ENCODE peak calls at places on chromosomes 12 and 14, in four cellular contexts. M is HepG2, O is GM12878, N is K562. X is an unnamed sample.

GRCh38 chr12:24069532-24070395 is 120.3 kb upstream of the SOX5 start:
- DNase-seq in O (no peak), M (peak; percentile 98), N (peak; percentile 53), X (no peak)

GRCh38 chr12:47652491-47653234 is 53.2 kb downstream of the RPAP3 start:
- DNase-seq in O (no peak), N (no peak), M (peak; percentile 92), X (peak; percentile 12)

GRCh38 chr12:1443421-1444141 is 150.8 kb downstream of the FBXL14 start:
- DNase-seq in M (no peak), O (no peak), N (no peak), X (no peak)

GRCh38 chr14:50846171-50846880 is 15.4 kb upstream of the NIN start:
- DNase-seq in M (no peak), N (no peak), O (no peak), X (no peak)

GRCh38 chr14:96001866-96002510 is 37.2 kb upstream of the C14orf132 start:
- DNase-seq in M (no peak), O (no peak), N (no peak), X (no peak)

GRCh38 chr12:16325426-16325825 is 22.0 kb upstream of the MGST1 start:
- DNase-seq in M (no peak), N (no peak), O (no peak), X (no peak)

GRCh38 chr12:80946591-80946990 is 8.9 kb upstream of the LIN7A start:
- DNase-seq in O (no peak), N (no peak), M (no peak), X (no peak)

GRCh38 chr12:56450241-56450640 is 1.0 kb upstream of the TIMELESS start:
- DNase-seq in M (no peak), O (no peak), N (no peak), X (no peak)

GRCh38 chr12:48988030-48988649 is 10.0 kb downstream of the WNT1 start:
- DNase-seq in N (peak; percentile 79), M (peak; percentile 46), O (no peak), X (peak; percentile 66)

GRCh38 chr12:109999983-110000505 is 814 bp downstream of the ANKRD13A start:
- DNase-seq in M (no peak), O (no peak), N (no peak), X (no peak)

GRCh38 chr14:87066221-87066817 is 926.7 kb downstream of the GALC start:
- DNase-seq in O (no peak), N (no peak), M (peak; percentile 3), X (no peak)

GRCh38 chr14:92259613-92260357 is 63.2 kb upstream of the SLC24A4 start:
- DNase-seq in O (peak; percentile 95), M (no peak), N (no peak), X (no peak)

GRCh38 chr12:31238764-31239387 is 87.1 kb downstream of the SINHCAF start:
- DNase-seq in M (peak; percentile 58), O (peak; percentile 23), N (peak; percentile 63), X (peak; percentile 67)

GRCh38 chr14:85634205-85634604 is 104.3 kb downstream of the FLRT2 start:
- DNase-seq in M (no peak), O (no peak), N (no peak), X (no peak)

GRCh38 chr12:19138551-19139344 is 9.2 kb downstream of the PLEKHA5 start:
- DNase-seq in N (peak; percentile 5), M (no peak), O (no peak), X (no peak)

GRCh38 chr12:12612403-12612802 is 727 bp downstream of the CREBL2 start:
- DNase-seq in O (no peak), N (peak; percentile 28), M (peak; percentile 82), X (peak; percentile 31)
- TF ChIP-seq HDAC2 in O (no peak), N (no peak), M (no peak), X (no peak)

DNA sequence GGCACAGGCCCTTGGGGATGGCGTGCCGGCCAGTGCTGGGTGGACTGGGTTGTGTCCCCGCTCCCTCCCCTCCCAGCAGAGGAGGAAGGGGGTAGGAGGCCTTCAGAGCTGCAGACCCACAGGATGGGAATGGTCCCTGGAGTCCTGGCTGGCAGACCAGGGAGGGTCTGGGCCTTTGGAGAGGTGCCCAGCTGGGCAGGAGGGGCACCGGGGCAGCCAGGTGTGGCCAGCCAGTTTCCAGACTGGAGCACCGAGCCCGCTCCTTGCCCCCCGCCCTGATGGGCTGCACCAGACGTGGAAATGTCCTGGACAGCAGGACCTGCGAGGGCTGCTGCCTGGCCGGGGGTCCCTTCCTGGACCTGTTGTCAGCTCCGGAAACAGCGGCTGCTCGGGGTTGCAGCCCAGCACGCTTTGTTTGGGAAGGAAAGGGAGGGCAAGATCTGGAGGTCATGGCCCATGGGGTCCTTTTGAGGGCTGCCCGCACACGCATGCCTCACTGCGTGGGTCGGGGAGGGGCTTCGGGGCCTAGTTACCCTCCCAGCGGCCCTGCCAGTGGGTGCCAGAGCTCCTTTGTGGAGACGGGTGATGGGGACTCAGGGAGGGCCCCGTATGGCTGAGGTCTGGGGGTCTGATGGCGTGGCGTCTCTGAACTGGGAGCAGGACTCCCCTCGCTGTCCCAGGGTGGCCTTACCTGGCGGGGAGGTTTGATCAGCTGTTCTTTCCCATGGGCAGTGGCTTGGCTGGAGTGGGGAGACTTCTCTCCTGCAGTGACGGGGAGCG is 9.1 kb downstream of the KIF26A start:
- DNase-seq in O (no peak), M (no peak), N (no peak), X (no peak)
- TF ChIP-seq BHLHE40 in O (no peak), M (no peak), N (no peak), X (no peak)

DNA sequence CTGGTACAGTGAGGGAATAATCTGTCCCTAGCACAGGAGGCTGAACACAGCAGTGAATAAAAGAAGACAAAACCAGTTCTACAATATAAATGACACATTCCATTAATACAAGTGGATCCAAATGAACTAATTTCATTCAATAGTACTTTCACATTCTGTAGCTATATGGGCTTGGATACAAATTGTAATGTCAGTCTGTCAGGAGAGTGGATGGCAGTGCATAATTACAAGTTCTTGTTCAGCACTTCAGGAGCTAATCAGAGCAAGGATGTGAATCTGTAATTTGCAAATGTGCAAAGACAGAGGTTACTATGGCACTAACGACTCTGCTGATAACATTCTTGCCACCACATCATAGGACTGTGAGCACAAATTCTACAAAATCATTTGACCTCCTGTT is 697.9 kb downstream of the DIO2 start:
- DNase-seq in N (no peak), M (no peak), O (no peak), X (no peak)
- TF ChIP-seq HDAC2 in N (no peak), M (no peak), O (no peak), X (no peak)

GRCh38 chr12:34398366-34398705 is 376.0 kb downstream of the ALG10 start:
- DNase-seq in M (no peak), N (peak; percentile 0), O (no peak), X (no peak)
- TF ChIP-seq BHLHE40 in M (no peak), N (no peak), O (no peak), X (no peak)

X was measured in A549.